ENCODE peak calls at places on chromosome 17, in seven cellular contexts. L, T, D, V, Q, N and O are unnamed samples.
A peak's percentile ranks its signal among the peaks of the same experiment; 100 is the strongest.

GRCh38 chr17:73639322-73639721 is 4.9 kb downstream of the SDK2 start:
- DNase-seq in N (no peak), T (no peak), Q (no peak), V (no peak), D (no peak), L (no peak), O (no peak)

GRCh38 chr17:81071761-81072741 is 37.1 kb downstream of the BAIAP2 start:
- DNase-seq in N (no peak), Q (no peak), V (no peak), T (no peak), D (no peak), L (no peak), O (no peak)

GRCh38 chr17:50661795-50662391 is 27.2 kb downstream of the ABCC3 start:
- DNase-seq in D (no peak), T (peak; percentile 5), L (peak; percentile 82), Q (no peak), N (peak; percentile 99), V (no peak), O (peak; percentile 36)

GRCh38 chr17:56018202-56018601 is 135.1 kb upstream of the ANKFN1 start:
- DNase-seq in D (no peak), V (no peak), N (no peak), Q (no peak), T (no peak), L (no peak), O (no peak)

GRCh38 chr17:57480438-57481196 is 224.3 kb downstream of the MSI2 start:
- DNase-seq in N (no peak), L (peak; percentile 89), Q (no peak), V (no peak), D (no peak), T (no peak), O (no peak)

GRCh38 chr17:63460018-63460417 is 13.9 kb upstream of the CYB561 start:
- DNase-seq in L (no peak), Q (no peak), N (no peak), D (no peak), T (no peak), V (no peak), O (no peak)

GRCh38 chr17:27402943-27403342 is 53.3 kb upstream of the KSR1 start:
- DNase-seq in D (no peak), Q (no peak), L (no peak), N (no peak), V (no peak), T (no peak), O (no peak)

GRCh38 chr17:28635506-28635905 is 9.5 kb downstream of the BLTP2 start:
- DNase-seq in N (no peak), Q (no peak), L (no peak), D (no peak), T (no peak), V (no peak), O (no peak)

GRCh38 chr17:68821860-68822693 is 133.1 kb downstream of the ABCA8 start:
- DNase-seq in L (peak; percentile 94), V (no peak), Q (no peak), N (peak; percentile 77), D (no peak), T (no peak), O (no peak)

GRCh38 chr17:34452769-34453168 is 89.7 kb upstream of the CCL1 start:
- DNase-seq in L (no peak), Q (no peak), T (no peak), D (no peak), N (no peak), V (no peak), O (no peak)

GRCh38 chr17:64572682-64573154 is 65.9 kb downstream of the CEP95 start:
- DNase-seq in L (no peak), D (no peak), T (no peak), V (no peak), N (peak; percentile 4), Q (no peak), O (no peak)

GRCh38 chr17:49508061-49508865 is 13.2 kb downstream of the NGFR start:
- DNase-seq in L (no peak), Q (no peak), D (no peak), V (no peak), T (no peak), N (no peak), O (no peak)

GRCh38 chr17:80175411-80175810 is 5.6 kb downstream of the CARD14 start:
- DNase-seq in L (no peak), D (no peak), Q (no peak), N (no peak), T (no peak), V (no peak), O (no peak)

GRCh38 chr17:42249681-42250446 is 26.3 kb downstream of the STAT5B start:
- DNase-seq in N (no peak), T (no peak), L (no peak), V (no peak), Q (no peak), D (no peak), O (peak; percentile 31)

GRCh38 chr17:74545456-74546230 is at the start of gene CD300C:
- DNase-seq in N (no peak), V (no peak), L (no peak), Q (no peak), T (no peak), D (peak; percentile 62), O (no peak)

GRCh38 chr17:17304521-17304985 is 1.4 kb downstream of the NT5M start:
- DNase-seq in N (no peak), T (no peak), Q (no peak), L (no peak), D (peak; percentile 50), V (no peak), O (no peak)